ENCODE peak calls at places on chromosome 12, in five cellular contexts. One of them, this sample, is unnamed.

GRCh38 chr12:4159851-4160250 is 113.7 kb upstream of the CCND2 start:
- DNase-seq in adrenal gland: no peak
- DNase-seq in IMR-90: no peak
- DNase-seq in body of pancreas: no peak
- DNase-seq in uterus: no peak
- DNase-seq in this sample: no peak

GRCh38 chr12:109764776-109765492 is 51.3 kb downstream of the FAM222A start:
- DNase-seq in adrenal gland: peak
- DNase-seq in IMR-90: no peak
- DNase-seq in body of pancreas: no peak
- DNase-seq in uterus: no peak
- DNase-seq in this sample: peak

GRCh38 chr12:3304436-3305135 is 186.4 kb upstream of the PRMT8 start:
- DNase-seq in adrenal gland: no peak
- DNase-seq in IMR-90: peak
- DNase-seq in body of pancreas: no peak
- DNase-seq in uterus: no peak
- DNase-seq in this sample: no peak

GRCh38 chr12:119176267-119177055 is 2.3 kb upstream of the HSPB8 start:
- DNase-seq in adrenal gland: peak
- DNase-seq in IMR-90: peak
- DNase-seq in body of pancreas: peak
- DNase-seq in uterus: peak
- DNase-seq in this sample: peak

GRCh38 chr12:10186299-10186698 is 7.5 kb downstream of the TMEM52B start:
- DNase-seq in adrenal gland: peak
- DNase-seq in IMR-90: no peak
- DNase-seq in body of pancreas: no peak
- DNase-seq in uterus: no peak
- DNase-seq in this sample: peak

GRCh38 chr12:121467638-121468403 is 67.9 kb downstream of the RNF34 start:
- DNase-seq in adrenal gland: peak
- DNase-seq in IMR-90: no peak
- DNase-seq in body of pancreas: no peak
- DNase-seq in uterus: peak
- DNase-seq in this sample: no peak

GRCh38 chr12:49014547-49014946 is 4.0 kb downstream of the PRKAG1 start:
- DNase-seq in adrenal gland: no peak
- DNase-seq in IMR-90: peak
- DNase-seq in body of pancreas: no peak
- DNase-seq in uterus: no peak
- DNase-seq in this sample: no peak

GRCh38 chr12:6097384-6097783 is 27.1 kb downstream of the VWF start:
- DNase-seq in adrenal gland: no peak
- DNase-seq in IMR-90: peak
- DNase-seq in body of pancreas: no peak
- DNase-seq in uterus: no peak
- DNase-seq in this sample: no peak

GRCh38 chr12:49130151-49131050 is 794 bp downstream of the TUBA1B start:
- DNase-seq in adrenal gland: peak
- DNase-seq in IMR-90: peak
- DNase-seq in body of pancreas: peak
- DNase-seq in uterus: peak
- DNase-seq in this sample: peak

GRCh38 chr12:49190317-49190716 is 1.4 kb upstream of the TUBA1A start:
- DNase-seq in adrenal gland: no peak
- DNase-seq in IMR-90: no peak
- DNase-seq in body of pancreas: no peak
- DNase-seq in uterus: no peak
- DNase-seq in this sample: no peak

GRCh38 chr12:109772622-109773321 is 59.1 kb downstream of the FAM222A start:
- DNase-seq in adrenal gland: peak
- DNase-seq in IMR-90: no peak
- DNase-seq in body of pancreas: no peak
- DNase-seq in uterus: no peak
- DNase-seq in this sample: peak

GRCh38 chr12:10663869-10664268 is 10.0 kb downstream of the STYK1 start:
- DNase-seq in adrenal gland: no peak
- DNase-seq in IMR-90: no peak
- DNase-seq in body of pancreas: no peak
- DNase-seq in uterus: no peak
- DNase-seq in this sample: no peak

GRCh38 chr12:95960241-95960640 is 17.1 kb downstream of the AMDHD1 start:
- DNase-seq in adrenal gland: no peak
- DNase-seq in IMR-90: no peak
- DNase-seq in body of pancreas: no peak
- DNase-seq in uterus: no peak
- DNase-seq in this sample: no peak

GRCh38 chr12:106110626-106111300 is 28.0 kb downstream of the NUAK1 start:
- DNase-seq in adrenal gland: no peak
- DNase-seq in IMR-90: no peak
- DNase-seq in body of pancreas: no peak
- DNase-seq in uterus: no peak
- DNase-seq in this sample: no peak

GRCh38 chr12:96195845-96196451 is 1.8 kb downstream of the ELK3 start:
- DNase-seq in adrenal gland: no peak
- DNase-seq in IMR-90: peak
- DNase-seq in body of pancreas: no peak
- DNase-seq in uterus: peak
- DNase-seq in this sample: no peak

GRCh38 chr12:109197327-109197726 is 80.9 kb downstream of the ACACB start:
- DNase-seq in adrenal gland: no peak
- DNase-seq in IMR-90: no peak
- DNase-seq in body of pancreas: no peak
- DNase-seq in uterus: no peak
- DNase-seq in this sample: no peak

GRCh38 chr12:91785655-91786489 is 359.8 kb downstream of the BTG1 start:
- DNase-seq in adrenal gland: no peak
- DNase-seq in IMR-90: no peak
- DNase-seq in body of pancreas: no peak
- DNase-seq in uterus: no peak
- DNase-seq in this sample: no peak

DNA sequence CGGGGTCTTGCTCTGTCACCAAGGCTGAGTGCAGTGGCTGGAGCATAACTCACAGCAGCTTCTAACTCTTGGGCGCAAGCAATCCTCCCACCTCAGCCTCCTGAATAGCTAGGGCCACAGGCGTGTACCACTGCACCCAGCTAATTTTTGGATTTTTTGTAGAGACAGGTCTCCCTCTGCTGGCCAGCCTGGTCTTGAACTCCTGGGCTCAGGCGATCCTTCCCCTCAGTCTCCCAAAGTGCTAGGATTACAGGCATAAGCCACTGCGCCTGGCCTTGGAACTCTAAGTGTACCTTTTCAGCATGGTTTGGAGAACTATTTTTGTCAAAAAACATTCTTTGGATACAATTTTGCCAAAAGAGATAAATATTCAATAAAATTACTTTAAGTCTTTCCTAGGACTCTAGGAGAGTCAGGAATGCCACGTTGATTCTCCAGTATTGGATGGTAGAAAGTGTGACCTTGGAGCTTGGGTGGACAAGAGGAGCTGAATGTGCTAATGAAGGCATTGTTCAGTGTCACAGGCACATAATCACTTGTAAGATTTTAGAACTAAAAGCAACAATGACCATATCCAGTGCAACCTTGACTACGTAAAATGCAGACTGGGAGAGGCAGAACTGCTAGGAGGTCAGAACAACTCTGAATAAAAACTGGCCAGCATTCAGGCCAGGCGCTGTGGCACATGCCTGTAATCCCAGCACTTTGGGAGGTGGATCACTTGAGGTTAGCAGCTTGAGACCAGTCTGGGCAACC is 2.8 kb downstream of the SRSF9 start:
- DNase-seq in adrenal gland: peak
- DNase-seq in IMR-90: peak
- DNase-seq in body of pancreas: peak
- DNase-seq in uterus: peak
- DNase-seq in this sample: peak
- TF ChIP-seq CTCF in adrenal gland: peak
- TF ChIP-seq CTCF in IMR-90: peak
- TF ChIP-seq CTCF in body of pancreas: peak
- TF ChIP-seq CTCF in uterus: peak
- TF ChIP-seq CTCF in this sample: peak

DNA sequence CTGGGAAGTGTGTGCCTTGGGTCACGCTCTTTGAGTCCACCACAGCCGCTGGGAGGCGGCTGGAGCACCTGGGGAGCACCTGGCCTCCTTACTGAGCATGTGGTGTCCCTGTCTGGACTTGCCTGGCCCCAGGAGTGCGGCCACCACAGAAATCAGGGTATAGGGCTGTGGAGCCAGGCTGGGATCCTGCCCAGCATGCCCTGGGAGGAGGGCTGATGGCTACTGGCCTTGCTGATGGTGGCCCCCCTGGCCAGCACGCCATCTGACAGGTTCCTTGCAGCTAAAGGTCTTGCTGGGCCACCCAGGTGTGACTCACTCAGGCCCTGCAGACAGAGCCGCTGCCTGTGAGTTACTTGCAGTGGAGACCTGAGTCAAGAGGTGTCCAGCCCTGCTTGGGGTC is 6.0 kb downstream of the ULK1 start:
- DNase-seq in adrenal gland: peak
- DNase-seq in IMR-90: no peak
- DNase-seq in body of pancreas: no peak
- DNase-seq in uterus: no peak
- DNase-seq in this sample: peak
- H3K27ac ChIP-seq in adrenal gland: no peak
- H3K27ac ChIP-seq in IMR-90: no peak
- H3K27ac ChIP-seq in body of pancreas: no peak
- H3K27ac ChIP-seq in uterus: no peak
- H3K27ac ChIP-seq in this sample: peak

GRCh38 chr12:15928870-15929571 is 17.9 kb downstream of the DERA start:
- DNase-seq in adrenal gland: no peak
- DNase-seq in IMR-90: no peak
- DNase-seq in body of pancreas: peak
- DNase-seq in uterus: no peak
- DNase-seq in this sample: no peak
- H3K4me3 ChIP-seq in adrenal gland: no peak
- H3K4me3 ChIP-seq in IMR-90: no peak
- H3K4me3 ChIP-seq in body of pancreas: no peak
- H3K4me3 ChIP-seq in uterus: no peak
- H3K4me3 ChIP-seq in this sample: no peak

GRCh38 chr12:60279224-60279623 is 683.4 kb downstream of the SLC16A7 start:
- DNase-seq in adrenal gland: no peak
- DNase-seq in IMR-90: peak
- DNase-seq in body of pancreas: no peak
- DNase-seq in uterus: no peak
- DNase-seq in this sample: no peak

GRCh38 chr12:60281522-60281921 is 685.7 kb downstream of the SLC16A7 start:
- DNase-seq in adrenal gland: no peak
- DNase-seq in IMR-90: no peak
- DNase-seq in body of pancreas: no peak
- DNase-seq in uterus: no peak
- DNase-seq in this sample: no peak

DNA sequence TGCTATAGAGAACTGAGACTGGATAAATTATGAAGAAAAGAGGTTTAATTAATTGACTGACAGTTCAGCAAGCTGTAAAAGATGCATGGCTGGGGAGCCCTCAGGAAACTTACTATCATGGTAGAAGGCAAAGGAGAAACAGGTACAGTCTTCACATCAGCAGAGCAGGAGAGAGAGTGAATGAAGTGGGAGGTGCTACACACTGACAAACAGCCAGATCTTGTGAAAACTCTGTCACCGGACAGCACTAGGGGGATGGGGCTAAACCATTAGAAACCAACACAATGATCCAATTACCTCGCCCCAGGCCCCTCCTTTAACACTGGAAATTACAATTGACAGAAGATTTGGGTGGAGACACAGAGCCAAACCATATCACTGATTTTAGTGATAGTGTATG is 682.4 kb downstream of the SLC16A7 start:
- DNase-seq in adrenal gland: no peak
- DNase-seq in IMR-90: no peak
- DNase-seq in body of pancreas: no peak
- DNase-seq in uterus: no peak
- DNase-seq in this sample: no peak
- TF ChIP-seq CTCF in adrenal gland: no peak
- TF ChIP-seq CTCF in IMR-90: no peak
- TF ChIP-seq CTCF in body of pancreas: no peak
- TF ChIP-seq CTCF in uterus: no peak
- TF ChIP-seq CTCF in this sample: no peak

GRCh38 chr12:13436182-13436581 is 239.7 kb downstream of the EMP1 start:
- DNase-seq in adrenal gland: no peak
- DNase-seq in IMR-90: no peak
- DNase-seq in body of pancreas: no peak
- DNase-seq in uterus: no peak
- DNase-seq in this sample: no peak
- H3K27ac ChIP-seq in adrenal gland: no peak
- H3K27ac ChIP-seq in IMR-90: no peak
- H3K27ac ChIP-seq in body of pancreas: no peak
- H3K27ac ChIP-seq in uterus: no peak
- H3K27ac ChIP-seq in this sample: no peak